ENCODE peak calls at places on chromosomes 3 and 15, in five cellular contexts. D, W, M, E and O are unnamed samples.

GRCh38 chr3:38590521-38590920 is 59.0 kb downstream of the SCN5A start:
- DNase-seq in D (no peak), W (no peak), M (no peak), E (no peak), O (no peak)

GRCh38 chr3:134931045-134931775 is 136.2 kb downstream of the EPHB1 start:
- DNase-seq in D (no peak), W (no peak), M (no peak), E (no peak), O (no peak)

GRCh38 chr3:23656199-23656598 is 149.6 kb upstream of the UBE2E1 start:
- DNase-seq in D (no peak), W (no peak), M (no peak), E (no peak), O (no peak)

GRCh38 chr3:123663977-123664376 is 79.1 kb upstream of the HACD2 start:
- DNase-seq in D (no peak), W (no peak), M (no peak), E (no peak), O (no peak)

GRCh38 chr3:459376-459710 is 262.8 kb downstream of the CHL1 start:
- DNase-seq in D (no peak), W (no peak), M (no peak), E (no peak), O (no peak)

GRCh38 chr15:72248514-72248913 is 17.5 kb upstream of the PKM start:
- DNase-seq in D (no peak), W (no peak), M (no peak), E (no peak), O (no peak)

GRCh38 chr15:36737430-36737891 is 158.0 kb downstream of the CDIN1 start:
- DNase-seq in D (peak; percentile 10), W (peak; percentile 44), M (no peak), E (peak; percentile 53), O (peak; percentile 29)

GRCh38 chr15:74208901-74209559 is 6.4 kb upstream of the STRA6 start:
- DNase-seq in D (peak; percentile 55), W (peak; percentile 54), M (no peak), E (no peak), O (no peak)

GRCh38 chr3:161108840-161109239 is 3.7 kb upstream of the B3GALNT1 start:
- DNase-seq in D (no peak), W (peak; percentile 55), M (no peak), E (peak; percentile 54), O (no peak)

GRCh38 chr15:90665288-90666134 is 51.6 kb upstream of the BLM start:
- DNase-seq in D (no peak), W (peak; percentile 58), M (peak; percentile 67), E (peak; percentile 63), O (peak; percentile 19)

GRCh38 chr3:115836944-115837343 is 213.6 kb downstream of the GAP43 start:
- DNase-seq in D (no peak), W (peak; percentile 48), M (no peak), E (peak; percentile 27), O (peak; percentile 17)

GRCh38 chr3:61264281-61264680 is 13.0 kb upstream of the FHIT start:
- DNase-seq in D (no peak), W (no peak), M (no peak), E (no peak), O (no peak)

GRCh38 chr15:73983211-73983727 is 8.8 kb downstream of the STOML1 start:
- DNase-seq in D (no peak), W (peak; percentile 73), M (peak; percentile 91), E (peak; percentile 90), O (peak; percentile 69)

GRCh38 chr3:118137783-118138182 is 896.9 kb downstream of the IGSF11 start:
- DNase-seq in D (no peak), W (no peak), M (no peak), E (no peak), O (no peak)

GRCh38 chr3:165642761-165643432 is 194.3 kb downstream of the BCHE start:
- DNase-seq in D (peak; percentile 91), W (peak; percentile 99), M (peak; percentile 66), E (peak; percentile 97), O (peak; percentile 96)

GRCh38 chr3:11510001-11510760 is 133.5 kb downstream of the VGLL4 start:
- DNase-seq in D (no peak), W (no peak), M (no peak), E (no peak), O (no peak)

GRCh38 chr3:153840487-153840886 is 280.7 kb upstream of the ARHGEF26 start:
- DNase-seq in D (no peak), W (no peak), M (no peak), E (no peak), O (no peak)

GRCh38 chr15:31435891-31436628 is 109.4 kb downstream of the KLF13 start:
- DNase-seq in D (no peak), W (no peak), M (no peak), E (peak; percentile 36), O (no peak)

GRCh38 chr3:48798998-48799397 is 48.7 kb downstream of the PRKAR2A start:
- DNase-seq in D (no peak), W (peak; percentile 9), M (no peak), E (peak; percentile 65), O (peak; percentile 47)

GRCh38 chr15:92625297-92625980 is 30.1 kb downstream of the FAM174B start:
- DNase-seq in D (peak; percentile 54), W (no peak), M (no peak), E (peak; percentile 16), O (peak; percentile 93)

GRCh38 chr15:48062476-48062875 is 58.3 kb upstream of the SLC24A5 start:
- DNase-seq in D (no peak), W (no peak), M (no peak), E (peak; percentile 23), O (peak; percentile 33)

GRCh38 chr3:48214225-48214624 is 9.1 kb upstream of the CAMP start:
- DNase-seq in D (no peak), W (no peak), M (no peak), E (no peak), O (no peak)

GRCh38 chr3:100316656-100317069 is 17.9 kb upstream of the NIT2 start:
- DNase-seq in D (no peak), W (peak; percentile 82), M (peak; percentile 58), E (peak; percentile 64), O (peak; percentile 64)

GRCh38 chr3:105686324-105686897 is 182.4 kb downstream of the CBLB start:
- DNase-seq in D (no peak), W (peak; percentile 64), M (no peak), E (peak; percentile 20), O (peak; percentile 24)

GRCh38 chr15:73650387-73651126 is 17.4 kb upstream of the NPTN start:
- DNase-seq in D (no peak), W (peak; percentile 70), M (no peak), E (peak; percentile 85), O (peak; percentile 39)

GRCh38 chr3:188584162-188584529 is 430.2 kb downstream of the LPP start:
- DNase-seq in D (no peak), W (peak; percentile 92), M (peak; percentile 56), E (peak; percentile 84), O (peak; percentile 78)

GRCh38 chr3:108091498-108092259 is 848 bp upstream of the CD47 start:
- DNase-seq in D (no peak), W (no peak), M (peak; percentile 6), E (peak; percentile 14), O (no peak)

GRCh38 chr3:160413613-160414248 is 14.3 kb downstream of the SMC4 start:
- DNase-seq in D (no peak), W (peak; percentile 92), M (peak; percentile 67), E (peak; percentile 81), O (peak; percentile 86)

GRCh38 chr3:104519968-104520655 is 846.6 kb upstream of the ALCAM start:
- DNase-seq in D (no peak), W (peak; percentile 43), M (no peak), E (no peak), O (no peak)

GRCh38 chr3:8517490-8517889 is 15.9 kb downstream of the LMCD1 start:
- DNase-seq in D (no peak), W (no peak), M (no peak), E (no peak), O (no peak)

GRCh38 chr3:120831066-120831465 is 76.9 kb upstream of the STXBP5L start:
- DNase-seq in D (no peak), W (no peak), M (no peak), E (no peak), O (no peak)

GRCh38 chr3:182904164-182904563 is 76.2 kb downstream of the DCUN1D1 start:
- DNase-seq in D (no peak), W (no peak), M (no peak), E (no peak), O (no peak)
- TF ChIP-seq CTCF in D (no peak), W (no peak), M (no peak), E (peak; percentile 13), O (no peak)

DNA sequence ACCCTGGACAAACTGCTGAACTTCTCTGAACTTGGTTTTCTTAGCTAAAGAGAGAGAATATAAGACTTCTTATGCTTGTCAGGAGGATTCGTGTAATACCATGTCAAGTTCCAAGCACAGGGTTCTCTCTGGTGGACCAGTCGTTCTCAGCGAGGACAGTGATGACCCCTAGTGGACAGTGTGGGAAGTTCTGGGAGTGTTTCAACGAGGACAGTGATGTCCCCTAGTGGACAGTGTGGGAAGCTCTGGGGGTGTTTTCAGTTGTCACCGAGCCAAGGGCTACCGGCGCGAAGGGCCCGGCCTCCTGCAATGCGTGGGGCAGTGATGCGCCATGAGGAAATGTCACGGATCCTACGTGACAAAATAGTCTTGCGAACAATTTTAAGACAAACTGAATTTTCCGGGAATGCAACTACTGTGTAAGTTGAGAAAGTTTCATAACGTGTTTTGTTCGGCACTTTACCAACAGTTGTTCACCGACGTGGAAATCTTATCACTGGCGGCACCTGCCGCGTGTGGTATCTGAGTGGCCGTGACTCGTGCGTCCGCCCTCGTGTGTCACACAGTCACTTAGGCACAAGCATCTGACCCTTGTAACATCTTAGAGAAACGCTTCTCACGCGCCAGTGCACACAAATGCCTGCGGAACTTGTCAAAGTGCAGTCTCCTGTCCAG is 39.3 kb upstream of the MUC4 start:
- DNase-seq in D (peak; percentile 48), W (peak; percentile 94), M (peak; percentile 96), E (peak; percentile 88), O (peak; percentile 84)
- TF ChIP-seq CTCF in D (peak; percentile 100), W (peak; percentile 100), M (peak; percentile 100), E (peak; percentile 100), O (peak; percentile 100)

DNA sequence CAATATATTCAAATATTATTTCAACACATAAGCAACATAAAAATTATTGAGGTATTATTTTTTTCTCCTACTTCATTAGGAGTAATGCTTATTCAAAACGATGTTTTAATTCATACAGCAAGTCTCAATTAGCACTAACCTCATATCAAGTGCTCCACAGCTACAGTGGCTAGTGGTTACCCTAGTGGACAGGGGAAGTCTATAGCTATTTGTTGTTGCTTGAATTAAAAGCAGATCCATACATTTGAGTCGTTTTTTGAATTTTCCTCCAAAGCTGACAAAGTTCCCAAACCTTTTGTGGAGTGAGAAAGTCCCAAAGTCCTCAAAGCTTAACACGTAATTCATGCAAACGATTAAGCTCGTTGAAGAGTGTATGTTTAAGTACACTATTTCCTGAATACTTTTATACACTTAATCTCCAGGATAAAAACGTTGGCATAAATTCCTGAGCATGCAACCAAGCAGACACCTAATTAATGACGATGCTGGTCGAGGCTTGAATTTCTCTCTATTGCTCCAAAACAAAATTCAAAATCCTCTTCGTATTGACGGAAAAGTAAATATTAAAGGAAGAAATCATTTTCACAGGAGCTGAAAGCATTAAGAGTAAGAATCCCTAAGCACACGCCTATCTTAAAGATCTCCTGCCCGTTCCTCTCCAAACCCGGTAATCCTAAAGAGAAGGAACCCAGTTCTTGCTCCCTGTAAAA is 984 bp downstream of the VPS13C start:
- DNase-seq in D (no peak), W (peak; percentile 16), M (no peak), E (peak; percentile 16), O (peak; percentile 61)
- TF ChIP-seq CTCF in D (no peak), W (peak; percentile 48), M (no peak), E (peak; percentile 31), O (peak; percentile 21)

DNA sequence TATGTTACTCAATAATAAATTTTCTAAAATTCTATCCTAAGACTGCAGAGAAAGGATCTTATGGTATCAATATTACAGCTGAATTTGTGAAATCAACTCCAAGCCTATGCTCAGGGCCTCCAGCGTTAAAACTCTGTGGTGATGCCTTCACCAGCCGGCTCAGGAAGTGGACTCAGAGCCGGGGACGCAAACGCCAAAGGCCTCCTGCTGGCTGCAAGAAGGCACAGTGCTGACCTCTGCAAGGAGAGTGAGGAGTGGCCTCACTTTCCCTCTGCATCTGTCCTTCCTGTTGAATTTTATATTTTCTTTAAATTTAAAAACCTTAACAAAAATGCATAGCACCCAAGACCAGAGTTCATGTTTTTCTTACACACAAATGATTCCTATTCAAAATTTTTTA is 48.5 kb downstream of the HERC2 start:
- DNase-seq in D (no peak), W (peak; percentile 13), M (no peak), E (no peak), O (peak; percentile 38)
- TF ChIP-seq CTCF in D (peak; percentile 20), W (peak; percentile 42), M (no peak), E (peak; percentile 2), O (peak; percentile 62)